ENCODE peak calls at places on chromosomes 16 and 17, in nine cellular contexts. C is transverse colon, A is HCT116, X is upper lobe of left lung, H is prostate gland, U is endothelial cell of umbilical vein, N is sigmoid colon, T is stomach, B is GM12878. R is an unnamed sample.

GRCh38 chr16:66369055-66369592 is 2.6 kb downstream of the CDH5 start:
- DNase-seq in N (no peak), T (no peak), C (peak; percentile 18), H (no peak), X (no peak), U (peak; percentile 71), A (no peak), B (no peak), R (no peak)

GRCh38 chr17:3827124-3827773 is 18.8 kb downstream of the NCBP3 start:
- DNase-seq in A (peak; percentile 58), B (no peak), H (peak; percentile 55), U (peak; percentile 79), T (peak; percentile 65), C (peak; percentile 64), N (no peak), X (no peak), R (no peak)

GRCh38 chr16:78496189-78496588 is 396.7 kb downstream of the WWOX start:
- DNase-seq in U (no peak), B (no peak), H (no peak), C (no peak), T (no peak), N (no peak), A (no peak), X (no peak), R (no peak)

GRCh38 chr17:28746611-28747045 is 2.8 kb downstream of the TRAF4 start:
- DNase-seq in B (no peak), T (peak; percentile 91), N (no peak), C (peak; percentile 88), X (peak; percentile 33), A (no peak), H (no peak), U (peak; percentile 29), R (no peak)

GRCh38 chr17:50576864-50577263 is 16.3 kb downstream of the CACNA1G start:
- DNase-seq in B (no peak), U (no peak), H (no peak), T (no peak), X (no peak), A (no peak), N (no peak), C (no peak), R (no peak)

GRCh38 chr17:57605734-57606105 is 139.4 kb downstream of the CCDC182 start:
- DNase-seq in B (no peak), X (no peak), U (no peak), H (no peak), N (no peak), C (no peak), T (no peak), A (no peak), R (no peak)

GRCh38 chr16:14378131-14378551 is 251.9 kb downstream of the PARN start:
- DNase-seq in X (no peak), C (no peak), A (peak; percentile 77), B (no peak), H (no peak), U (no peak), T (no peak), N (no peak), R (no peak)

GRCh38 chr17:39632153-39632941 is 4.6 kb upstream of the STARD3 start:
- DNase-seq in H (peak; percentile 88), C (peak; percentile 93), X (no peak), B (no peak), N (peak; percentile 72), A (peak; percentile 80), U (no peak), T (peak; percentile 60), R (no peak)

GRCh38 chr17:28178800-28179199 is 136.3 kb downstream of the NLK start:
- DNase-seq in U (no peak), X (no peak), T (no peak), B (no peak), H (no peak), A (no peak), N (no peak), C (no peak), R (no peak)

GRCh38 chr16:64253525-64253924 is 868.3 kb downstream of the CDH11 start:
- DNase-seq in N (no peak), C (no peak), X (no peak), H (no peak), U (no peak), T (no peak), B (no peak), A (no peak), R (no peak)

GRCh38 chr16:55333690-55334089 is 9.7 kb downstream of the IRX6 start:
- DNase-seq in N (no peak), A (no peak), H (no peak), T (no peak), C (no peak), U (no peak), B (no peak), X (no peak), R (no peak)

GRCh38 chr17:45895969-45896793 is 1.8 kb downstream of the MAPT start:
- DNase-seq in T (no peak), U (no peak), C (no peak), H (no peak), X (peak; percentile 82), B (no peak), N (no peak), A (no peak), R (no peak)

GRCh38 chr16:69417537-69418199 is 6.8 kb upstream of the CYB5B start:
- DNase-seq in A (no peak), B (no peak), T (no peak), C (no peak), N (no peak), U (peak; percentile 64), H (peak; percentile 59), X (no peak), R (peak; percentile 59)

GRCh38 chr16:78364501-78364900 is 265.0 kb downstream of the WWOX start:
- DNase-seq in H (no peak), X (no peak), A (no peak), U (peak; percentile 0), T (no peak), B (no peak), C (no peak), N (no peak), R (no peak)

GRCh38 chr16:88353691-88354090 is 29.1 kb upstream of the ZNF469 start:
- DNase-seq in B (no peak), U (no peak), H (no peak), T (no peak), N (peak; percentile 35), C (no peak), A (no peak), X (no peak), R (no peak)

GRCh38 chr17:33498069-33498468 is 205.0 kb upstream of the ASIC2 start:
- DNase-seq in U (no peak), C (no peak), A (no peak), X (no peak), B (no peak), T (no peak), H (no peak), N (no peak), R (no peak)

GRCh38 chr17:47895856-47896671 is at the start of gene SP2:
- DNase-seq in X (peak; percentile 99), B (peak; percentile 100), H (peak; percentile 100), A (peak; percentile 100), T (peak; percentile 99), N (peak; percentile 100), U (peak; percentile 100), C (peak; percentile 100), R (peak; percentile 100)
- H3K27ac ChIP-seq in X (peak within 1 kb of the TSS; percentile 100), B (peak within 1 kb of the TSS; percentile 92), H (peak within 1 kb of the TSS; percentile 98), A (peak within 1 kb of the TSS; percentile 78), T (peak within 1 kb of the TSS; percentile 100), N (peak within 1 kb of the TSS; percentile 99), U (peak within 1 kb of the TSS; percentile 75), C (peak within 1 kb of the TSS; percentile 98), R (peak within 1 kb of the TSS; percentile 100)

DNA sequence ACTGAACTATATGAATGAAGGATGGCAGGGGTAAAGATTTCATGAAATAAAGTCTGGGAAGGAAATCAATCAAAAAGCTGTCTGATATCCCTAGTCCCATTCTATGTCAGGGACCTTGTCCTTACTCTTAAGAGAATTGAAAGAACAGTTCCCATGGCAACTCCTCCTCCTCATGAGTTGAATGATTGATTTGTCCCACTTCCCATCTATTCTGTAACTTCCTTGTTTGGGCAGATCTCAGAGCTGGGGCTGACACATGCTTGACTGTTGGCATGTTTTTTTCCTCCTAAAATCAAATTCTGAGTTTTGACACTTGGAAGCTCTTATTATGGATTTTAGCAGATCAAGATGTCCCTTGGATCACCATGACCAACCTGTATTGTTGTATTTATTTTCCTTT is 1138.6 kb upstream of the CDH8 start:
- DNase-seq in B (no peak), X (no peak), A (no peak), C (no peak), T (no peak), U (no peak), H (no peak), N (no peak), R (no peak)
- H3K9me3 ChIP-seq in B (no peaks in the 10 kb centered on the region), X (no peaks in the 10 kb centered on the region), A (peaks cover 7% of the 10 kb centered on the region), C (no peaks in the 10 kb centered on the region), T (no peaks in the 10 kb centered on the region), U (peaks cover 3% of the 10 kb centered on the region), H (no peaks in the 10 kb centered on the region), N (no peaks in the 10 kb centered on the region), R (no peaks in the 10 kb centered on the region)

GRCh38 chr16:3581392-3581791 is 4.2 kb upstream of the NLRC3 start:
- DNase-seq in N (no peak), B (no peak), A (no peak), U (no peak), H (no peak), X (no peak), T (no peak), C (no peak), R (no peak)

GRCh38 chr16:3579776-3580175 is 2.6 kb upstream of the NLRC3 start:
- DNase-seq in X (no peak), C (no peak), A (no peak), U (no peak), B (no peak), H (no peak), T (no peak), N (no peak), R (no peak)

GRCh38 chr16:3580686-3581085 is 3.5 kb upstream of the NLRC3 start:
- DNase-seq in T (no peak), C (no peak), N (no peak), X (no peak), B (no peak), A (no peak), U (no peak), H (no peak), R (no peak)

GRCh38 chr16:3578610-3579551 is 1.7 kb upstream of the NLRC3 start:
- DNase-seq in C (peak; percentile 62), H (no peak), X (no peak), A (no peak), B (peak; percentile 56), U (no peak), T (peak; percentile 45), N (no peak), R (no peak)

DNA sequence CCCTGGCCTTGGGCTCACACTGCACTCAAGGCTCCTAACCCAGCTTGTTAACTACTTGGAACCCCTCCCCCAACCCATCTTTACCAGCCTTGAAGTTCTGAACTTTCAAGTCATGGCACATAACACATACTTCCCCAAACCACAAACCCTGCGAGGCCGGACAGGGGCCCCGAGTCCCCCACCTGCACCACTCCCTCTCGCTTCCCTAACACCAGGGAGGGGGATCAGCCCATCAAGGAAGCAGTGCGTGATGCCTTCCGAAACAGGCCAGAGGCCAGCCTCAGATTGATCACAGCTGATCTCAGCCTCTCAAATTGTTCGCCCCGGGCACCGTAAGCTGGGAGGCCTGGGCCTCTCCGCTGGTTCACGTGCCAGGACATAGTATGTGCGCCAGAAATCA is 3.1 kb upstream of the NLRC3 start:
- DNase-seq in A (no peak), B (no peak), T (no peak), H (no peak), X (no peak), N (no peak), U (no peak), C (no peak), R (no peak)
- TF ChIP-seq POLR2AphosphoS5 in A (no peak), B (no peak), T (no peak), H (no peak), X (no peak), N (no peak), U (no peak), C (no peak), R (no peak)

GRCh38 chr16:49560018-49560830 is 186.6 kb downstream of the C16orf78 start:
- DNase-seq in U (no peak), C (no peak), T (no peak), H (no peak), X (no peak), N (no peak), B (no peak), A (no peak), R (no peak)
- H3K27ac ChIP-seq in U (no peak overlapping the region), C (peak overlapping the region; percentile 35), T (no peak overlapping the region), H (no peak overlapping the region), X (no peak overlapping the region), N (no peak overlapping the region), B (no peak overlapping the region), A (no peak overlapping the region), R (peak overlapping the region; percentile 75)

R was measured in breast epithelium.